ENCODE peak calls at places on chromosomes 11 and 22, in eight cellular contexts. G, X, B, S, V, L, D and Q are unnamed samples.

GRCh38 chr11:120208777-120209176 is 2.1 kb upstream of the OAF start:
- DNase-seq in L (no peak), S (no peak), X (peak; percentile 77), D (peak; percentile 68), G (peak; percentile 81), V (peak; percentile 75), B (no peak), Q (no peak)

GRCh38 chr22:28111501-28111900 is 192.4 kb upstream of the PITPNB start:
- DNase-seq in V (no peak), S (no peak), D (no peak), L (no peak), X (no peak), B (no peak), G (no peak), Q (no peak)

GRCh38 chr22:22925795-22926358 is 38.3 kb downstream of the IGLL5 start:
- DNase-seq in S (no peak), B (no peak), G (no peak), D (no peak), X (no peak), L (no peak), V (no peak), Q (no peak)

GRCh38 chr11:76656571-76657081 is 13.9 kb downstream of the LRRC32 start:
- DNase-seq in S (no peak), G (no peak), V (no peak), L (peak; percentile 52), B (no peak), X (no peak), D (no peak), Q (no peak)

GRCh38 chr11:118415739-118416068 is 14.3 kb downstream of the ATP5MG start:
- DNase-seq in V (peak; percentile 98), G (peak; percentile 95), B (peak; percentile 95), X (peak; percentile 94), S (peak; percentile 27), D (peak; percentile 82), L (no peak), Q (peak; percentile 87)

GRCh38 chr11:67276821-67277230 is 10.6 kb downstream of the GRK2 start:
- DNase-seq in S (peak; percentile 55), D (peak; percentile 66), V (peak; percentile 45), X (peak; percentile 33), B (no peak), G (peak; percentile 52), L (no peak), Q (no peak)

GRCh38 chr22:42436402-42436801 is 4.2 kb upstream of the NFAM1 start:
- DNase-seq in X (no peak), D (no peak), S (no peak), V (no peak), L (no peak), G (no peak), B (no peak), Q (no peak)

GRCh38 chr11:27468643-27469332 is 3.8 kb downstream of the LGR4 start:
- DNase-seq in L (no peak), D (no peak), X (no peak), S (no peak), G (no peak), V (peak; percentile 29), B (no peak), Q (no peak)

GRCh38 chr11:63762662-63763505 is 5.7 kb downstream of the ZFTA start:
- DNase-seq in S (no peak), V (no peak), L (peak; percentile 71), X (no peak), B (no peak), D (peak; percentile 20), G (peak; percentile 62), Q (no peak)

GRCh38 chr22:23369054-23369685 is 188.9 kb downstream of the BCR start:
- DNase-seq in D (no peak), S (no peak), G (no peak), L (peak; percentile 44), X (no peak), V (no peak), B (no peak), Q (no peak)

DNA sequence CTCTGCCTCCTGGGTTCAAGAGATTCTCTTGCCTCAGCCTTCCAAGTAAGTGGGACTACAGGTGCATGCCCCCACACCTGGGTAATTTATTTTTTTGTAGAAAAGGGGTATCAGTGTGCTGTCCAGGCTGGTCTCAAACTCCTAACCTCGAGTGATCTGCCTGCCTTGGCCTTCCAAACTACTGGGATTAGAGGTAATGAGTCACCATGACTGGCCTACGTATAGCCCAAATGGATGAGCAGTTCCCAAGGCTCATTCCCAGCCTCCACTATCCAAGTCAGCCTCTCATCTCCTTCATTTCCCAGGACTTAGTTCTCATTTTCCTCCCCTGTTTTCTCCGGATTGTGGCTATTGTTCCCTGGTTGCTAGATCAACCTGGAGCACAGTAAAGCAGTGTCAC is 5.6 kb downstream of the CCT8L2 start:
- DNase-seq in G (no peak), V (no peak), L (no peak), D (no peak), S (no peak), B (no peak), X (no peak), Q (no peak)
- TF ChIP-seq CTCF in G (no peak), V (no peak), L (no peak), D (no peak), S (no peak), B (no peak), X (no peak), Q (no peak)

GRCh38 chr22:17753401-17753989 is 20.8 kb downstream of the BID start:
- DNase-seq in G (peak; percentile 25), X (no peak), S (no peak), V (peak; percentile 55), L (no peak), D (no peak), B (no peak), Q (no peak)
- TF ChIP-seq CTCF in G (no peak), X (no peak), S (no peak), V (no peak), L (no peak), D (no peak), B (no peak), Q (no peak)

GRCh38 chr11:132100583-132100982 is 730.2 kb downstream of the NTM start:
- DNase-seq in V (no peak), S (no peak), X (no peak), G (no peak), L (no peak), D (no peak), B (no peak), Q (no peak)
- TF ChIP-seq CTCF in V (no peak), S (no peak), X (no peak), G (no peak), L (no peak), D (no peak), B (no peak), Q (no peak)

GRCh38 chr11:1227551-1228182 is 4.8 kb downstream of the MUC5B start:
- DNase-seq in G (no peak), X (no peak), V (no peak), L (peak; percentile 60), B (no peak), D (no peak), S (no peak), Q (no peak)

GRCh38 chr11:1226226-1226961 is 3.5 kb downstream of the MUC5B start:
- DNase-seq in S (no peak), V (no peak), B (no peak), L (peak; percentile 70), X (no peak), D (no peak), G (no peak), Q (no peak)

GRCh38 chr11:1225386-1226225 is 2.7 kb downstream of the MUC5B start:
- DNase-seq in V (no peak), G (no peak), X (no peak), S (no peak), B (no peak), D (no peak), L (no peak), Q (no peak)

GRCh38 chr11:1228183-1228821 is 5.4 kb downstream of the MUC5B start:
- DNase-seq in B (no peak), L (peak; percentile 67), D (no peak), G (no peak), V (no peak), X (no peak), S (no peak), Q (no peak)

GRCh38 chr11:1226981-1227550 is 4.2 kb downstream of the MUC5B start:
- DNase-seq in D (no peak), S (no peak), X (peak; percentile 4), V (peak; percentile 4), G (no peak), B (no peak), L (peak; percentile 68), Q (no peak)
- TF ChIP-seq CTCF in D (peak; percentile 27), S (no peak), X (peak; percentile 29), V (peak; percentile 26), G (no peak), B (peak; percentile 32), L (peak; percentile 68), Q (peak; percentile 38)

GRCh38 chr11:60345489-60345888 is 18.4 kb downstream of the MS4A6E start:
- DNase-seq in L (no peak), S (peak; percentile 15), V (no peak), D (peak; percentile 54), B (no peak), X (no peak), G (no peak), Q (no peak)
- TF ChIP-seq CTCF in L (peak; percentile 68), S (no peak), V (peak; percentile 26), D (peak; percentile 46), B (no peak), X (peak; percentile 4), G (peak; percentile 12), Q (no peak)

DNA sequence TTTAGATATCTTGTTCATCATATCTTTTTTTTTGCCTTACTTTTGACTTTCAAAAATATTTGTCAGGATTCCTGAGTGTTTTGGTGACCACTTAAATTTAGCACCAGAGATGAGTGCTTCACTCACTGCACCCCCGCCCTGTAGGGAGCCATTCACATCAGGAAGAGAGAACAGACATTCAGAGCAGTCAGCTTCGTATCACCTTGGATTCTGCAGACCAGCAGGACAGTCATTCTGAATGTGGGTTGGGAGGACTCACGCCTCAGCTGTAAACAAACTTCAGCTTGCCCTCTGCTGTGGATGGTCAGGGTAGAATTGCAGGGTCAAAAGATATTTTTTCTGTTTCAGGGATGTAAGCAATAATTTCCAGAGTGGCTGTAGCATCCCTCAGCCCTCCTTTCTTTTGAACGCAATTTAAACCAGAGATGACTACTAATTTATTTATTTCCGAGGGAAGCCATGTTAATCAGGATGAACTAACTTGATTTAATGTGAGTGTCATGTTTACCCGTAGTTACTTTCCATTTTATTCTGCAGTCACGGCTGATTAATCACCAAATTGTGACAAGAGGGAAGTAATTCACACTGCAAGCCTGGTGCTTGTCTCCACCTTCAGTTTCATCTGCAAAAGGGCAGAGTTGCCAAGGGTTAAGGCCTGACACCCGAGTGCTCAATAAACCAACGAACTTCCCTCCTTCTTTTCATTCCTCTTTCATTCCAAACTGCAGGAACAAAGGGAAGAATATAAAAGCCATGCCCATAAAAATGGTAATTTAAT is 174.2 kb upstream of the DDI1 start:
- DNase-seq in V (no peak), S (no peak), B (no peak), L (no peak), G (no peak), D (no peak), X (no peak), Q (no peak)
- TF ChIP-seq CTCF in V (no peak), S (no peak), B (no peak), L (no peak), G (no peak), D (no peak), X (no peak), Q (no peak)

GRCh38 chr22:31952094-31952401 is 7.7 kb downstream of the YWHAH start:
- DNase-seq in V (no peak), G (no peak), B (no peak), X (no peak), L (no peak), D (peak; percentile 11), S (no peak), Q (no peak)
- TF ChIP-seq CTCF in V (peak; percentile 26), G (peak; percentile 20), B (peak; percentile 13), X (no peak), L (no peak), D (no peak), S (no peak), Q (no peak)